ENCODE peak calls at places on chromosomes 7 and 10, in six cellular contexts. Q is ovary, L is fibroblast of lung, I is adrenal gland, K is NT2/D1, G is Karpas-422. F is an unnamed sample.

GRCh38 chr10:119233123-119233820 is 25.9 kb downstream of the GRK5 start:
- DNase-seq in Q (no peak), L (no peak), I (peak; percentile 47), K (no peak), G (no peak), F (no peak)

GRCh38 chr10:97468162-97468561 is 22.2 kb downstream of the ZDHHC16 start:
- DNase-seq in Q (no peak), L (no peak), I (peak; percentile 48), K (no peak), G (no peak), F (no peak)

GRCh38 chr7:23470290-23471089 is at the start of gene IGF2BP3:
- DNase-seq in Q (no peak), L (peak; percentile 95), I (no peak), K (peak; percentile 98), G (peak; percentile 98), F (no peak)

GRCh38 chr7:105399043-105399725 is 10.5 kb upstream of the SRPK2 start:
- DNase-seq in Q (no peak), L (peak; percentile 33), I (no peak), K (no peak), G (peak; percentile 49), F (no peak)

GRCh38 chr10:70437721-70438120 is 3.8 kb downstream of the NODAL start:
- DNase-seq in Q (no peak), L (no peak), I (no peak), K (no peak), G (no peak), F (no peak)

GRCh38 chr10:69866688-69867461 is 65.2 kb downstream of the COL13A1 start:
- DNase-seq in Q (peak; percentile 40), L (peak; percentile 91), I (peak; percentile 76), K (no peak), G (no peak), F (no peak)

GRCh38 chr10:22573820-22574569 is 140.4 kb downstream of the PIP4K2A start:
- DNase-seq in Q (no peak), L (no peak), I (no peak), K (peak; percentile 9), G (peak; percentile 55), F (no peak)

GRCh38 chr10:89637108-89637507 is 7.9 kb downstream of the PANK1 start:
- DNase-seq in Q (no peak), L (no peak), I (no peak), K (no peak), G (no peak), F (no peak)

GRCh38 chr7:84153005-84153404 is 41.6 kb downstream of the SEMA3A start:
- DNase-seq in Q (no peak), L (no peak), I (no peak), K (no peak), G (no peak), F (no peak)

GRCh38 chr10:79104264-79104954 is 35.6 kb downstream of the ZMIZ1 start:
- DNase-seq in Q (peak; percentile 88), L (peak; percentile 79), I (peak; percentile 91), K (no peak), G (no peak), F (no peak)

GRCh38 chr7:2261611-2262010 is 19.6 kb downstream of the NUDT1 start:
- DNase-seq in Q (no peak), L (no peak), I (no peak), K (no peak), G (no peak), F (no peak)

GRCh38 chr10:124205432-124205831 is 112.0 kb upstream of the CHST15 start:
- DNase-seq in Q (no peak), L (no peak), I (no peak), K (no peak), G (no peak), F (no peak)

GRCh38 chr10:17657116-17657500 is 13.2 kb downstream of the STAM start:
- DNase-seq in Q (no peak), L (no peak), I (no peak), K (no peak), G (no peak), F (no peak)

GRCh38 chr10:17652585-17652984 is 8.6 kb downstream of the STAM start:
- DNase-seq in Q (no peak), L (peak; percentile 63), I (no peak), K (no peak), G (no peak), F (no peak)

GRCh38 chr10:17655009-17655408 is 11.1 kb downstream of the STAM start:
- DNase-seq in Q (no peak), L (no peak), I (no peak), K (no peak), G (no peak), F (no peak)

GRCh38 chr10:17659328-17659727 is 15.4 kb downstream of the STAM start:
- DNase-seq in Q (no peak), L (no peak), I (no peak), K (no peak), G (no peak), F (no peak)

GRCh38 chr10:17655567-17656146 is 11.7 kb downstream of the STAM start:
- DNase-seq in Q (no peak), L (peak; percentile 75), I (no peak), K (no peak), G (no peak), F (no peak)
- H3K9me3 ChIP-seq in Q (no peaks in the 10 kb centered on the region), L (no peaks in the 10 kb centered on the region), I (no peaks in the 10 kb centered on the region), K (peaks cover 38% of the 10 kb centered on the region), G (peaks cover 6% of the 10 kb centered on the region), F (peaks cover 9% of the 10 kb centered on the region)

GRCh38 chr10:37234692-37235091 is 109.3 kb downstream of the ANKRD30A start:
- DNase-seq in Q (no peak), L (no peak), I (no peak), K (no peak), G (no peak), F (no peak)
- H3K9me3 ChIP-seq in Q (no peaks in the 10 kb centered on the region), L (no peaks in the 10 kb centered on the region), I (no peaks in the 10 kb centered on the region), K (no peaks in the 10 kb centered on the region), G (peaks cover 3% of the 10 kb centered on the region), F (no peaks in the 10 kb centered on the region)

GRCh38 chr10:72539137-72539536 is 86.7 kb downstream of the MICU1 start:
- DNase-seq in Q (no peak), L (no peak), I (no peak), K (no peak), G (no peak), F (no peak)

GRCh38 chr10:72545511-72545910 is 80.4 kb downstream of the MICU1 start:
- DNase-seq in Q (no peak), L (no peak), I (no peak), K (no peak), G (peak; percentile 52), F (no peak)

GRCh38 chr10:72542396-72542815 is 83.5 kb downstream of the MICU1 start:
- DNase-seq in Q (no peak), L (no peak), I (no peak), K (no peak), G (no peak), F (no peak)

DNA sequence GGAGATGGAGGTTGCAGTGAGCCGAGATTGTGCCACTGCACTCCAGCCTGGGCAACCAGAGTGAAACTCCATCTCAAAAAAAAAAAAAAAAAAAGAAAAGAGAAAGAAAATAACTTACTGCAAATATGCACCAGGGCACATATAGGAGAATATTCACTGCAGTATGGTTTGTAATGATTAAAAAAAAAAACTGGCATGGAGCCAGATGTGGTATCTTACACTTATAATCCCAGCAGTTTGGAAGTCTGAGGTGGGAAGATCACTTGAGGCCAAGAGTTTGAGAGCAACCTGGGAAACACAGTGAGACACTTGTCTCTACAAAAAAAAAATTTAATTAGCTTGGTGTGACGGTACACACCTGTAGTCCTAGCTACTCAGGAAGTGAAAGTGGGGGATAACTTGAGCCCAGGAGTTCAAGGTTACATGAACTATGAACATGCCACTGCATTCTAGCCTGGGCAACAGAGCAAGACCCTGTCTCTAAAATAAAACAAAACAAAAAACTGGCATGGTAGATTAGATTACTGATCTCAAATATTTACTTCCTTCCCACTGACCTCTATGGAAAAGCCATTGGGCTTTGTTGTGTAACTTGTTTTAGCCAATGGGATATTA is 85.6 kb downstream of the MICU1 start:
- DNase-seq in Q (no peak), L (no peak), I (no peak), K (no peak), G (no peak), F (no peak)
- H3K9me3 ChIP-seq in Q (no peaks in the 10 kb centered on the region), L (no peaks in the 10 kb centered on the region), I (no peaks in the 10 kb centered on the region), K (peaks cover 23% of the 10 kb centered on the region), G (peaks cover 11% of the 10 kb centered on the region), F (no peaks in the 10 kb centered on the region)

GRCh38 chr7:412313-412710 is 107.3 kb downstream of the PDGFA start:
- DNase-seq in Q (no peak), L (no peak), I (no peak), K (no peak), G (no peak), F (no peak)
- H3K9me3 ChIP-seq in Q (no peaks in the 10 kb centered on the region), L (no peaks in the 10 kb centered on the region), I (no peaks in the 10 kb centered on the region), K (peaks cover 6% of the 10 kb centered on the region), G (no peaks in the 10 kb centered on the region), F (no peaks in the 10 kb centered on the region)

GRCh38 chr7:6680146-6680545 is 26.6 kb downstream of the ZNF12 start:
- DNase-seq in Q (no peak), L (no peak), I (no peak), K (no peak), G (no peak), F (no peak)
- H3K9me3 ChIP-seq in Q (peaks cover 29% of the 10 kb centered on the region), L (no peaks in the 10 kb centered on the region), I (peaks cover 3% of the 10 kb centered on the region), K (peaks cover 99% of the 10 kb centered on the region), G (peaks cover 58% of the 10 kb centered on the region), F (peaks cover 21% of the 10 kb centered on the region)

GRCh38 chr7:157873181-157873580 is 536.4 kb downstream of the DNAJB6 start:
- DNase-seq in Q (no peak), L (no peak), I (no peak), K (no peak), G (no peak), F (no peak)
- H3K9me3 ChIP-seq in Q (no peaks in the 10 kb centered on the region), L (peaks cover 2% of the 10 kb centered on the region), I (no peaks in the 10 kb centered on the region), K (no peaks in the 10 kb centered on the region), G (no peaks in the 10 kb centered on the region), F (no peaks in the 10 kb centered on the region)

DNA sequence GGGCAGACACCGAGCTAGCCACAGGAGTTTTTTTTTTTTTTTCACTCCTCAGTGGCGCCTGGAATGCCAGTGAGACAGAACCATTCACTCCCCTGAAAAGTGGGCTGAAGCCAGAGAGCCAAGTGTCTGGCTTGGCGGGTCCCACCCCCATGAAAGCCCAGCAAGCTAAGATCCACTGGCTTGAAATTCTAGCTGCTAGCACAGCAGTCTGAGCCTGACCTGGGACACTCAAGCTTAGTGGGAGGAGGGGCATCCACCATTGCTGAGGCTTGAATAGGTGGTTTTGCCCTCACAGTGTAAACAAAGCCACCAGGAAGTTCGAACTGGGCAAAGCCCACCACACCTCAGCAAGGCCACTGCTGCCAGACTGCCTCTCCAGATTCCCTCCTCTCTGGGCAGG is 144.5 kb downstream of the LRMDA start:
- DNase-seq in Q (no peak), L (no peak), I (no peak), K (no peak), G (no peak), F (no peak)
- H3K9me3 ChIP-seq in Q (no peaks in the 10 kb centered on the region), L (no peaks in the 10 kb centered on the region), I (no peaks in the 10 kb centered on the region), K (peaks cover 15% of the 10 kb centered on the region), G (peaks cover 7% of the 10 kb centered on the region), F (peaks cover 4% of the 10 kb centered on the region)

DNA sequence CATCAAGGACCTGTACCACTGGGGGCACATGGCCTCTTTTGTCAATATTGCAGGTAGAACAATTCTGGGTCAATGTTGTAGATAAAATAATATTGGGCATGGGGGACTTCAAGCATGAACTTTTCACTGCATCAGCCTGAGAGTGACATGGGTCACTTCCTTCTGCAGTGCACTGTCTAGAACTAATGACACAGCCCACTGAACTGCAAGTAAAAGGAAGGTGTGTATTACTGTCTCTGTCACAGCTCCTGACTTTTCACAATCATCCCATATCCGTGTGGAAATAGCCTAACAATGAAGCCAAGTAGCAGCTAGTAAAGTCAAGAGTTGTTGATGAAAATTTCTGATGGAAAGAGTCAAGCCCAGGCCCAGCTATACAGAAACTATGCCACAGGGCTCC is 823.9 kb downstream of the SORCS3 start:
- DNase-seq in Q (no peak), L (no peak), I (no peak), K (no peak), G (no peak), F (no peak)
- H3K9me3 ChIP-seq in Q (no peaks in the 10 kb centered on the region), L (no peaks in the 10 kb centered on the region), I (no peaks in the 10 kb centered on the region), K (no peaks in the 10 kb centered on the region), G (peaks cover 9% of the 10 kb centered on the region), F (no peaks in the 10 kb centered on the region)